ENCODE peak calls at places on chromosomes 7 and 10, in nine cellular contexts. N is stimulated activated CD8-positive, alpha-beta memory T cell treated with anti-CD3 and anti-CD28 coated beads, Interleukin-15, amount 100 ng/mL, for 4 hours; S is activated CD4-positive, alpha-beta T cell treated with anti-CD3 and anti-CD28 coated beads, Interleukin-2, amount 50 U/mL, for 24 hours; U is EL; Y is AG20443; R is RWPE2; T is fibroblast of pulmonary artery; D is T-helper 2 cell treated with Interferon-gamma antibody and Interleukin-4, amounts not matched to agents 5 μg/mL and 100 μg/mL, for 36 hours; X is mucosa of descending colon. K is an unnamed sample.

GRCh38 chr7:17289074-17289665 is 9.3 kb upstream of the AHR start:
- DNase-seq in N (no peak), S (no peak), U (no peak), Y (no peak), R (no peak), T (peak; percentile 80), D (no peak), X (no peak), K (no peak)

GRCh38 chr10:3347413-3348147 is 175.0 kb upstream of the PITRM1 start:
- DNase-seq in N (no peak), S (no peak), U (no peak), Y (no peak), R (no peak), T (no peak), D (no peak), X (no peak), K (no peak)

GRCh38 chr7:157827045-157827862 is 490.4 kb downstream of the DNAJB6 start:
- DNase-seq in N (no peak), S (no peak), U (no peak), Y (no peak), R (peak; percentile 36), T (no peak), D (no peak), X (no peak), K (no peak)

GRCh38 chr7:1855396-1856160 is 185.5 kb downstream of the ELFN1 start:
- DNase-seq in N (no peak), S (no peak), U (no peak), Y (no peak), R (peak; percentile 41), T (no peak), D (no peak), X (peak; percentile 4), K (peak; percentile 53)

GRCh38 chr10:28089467-28089866 is 90.6 kb upstream of the ODAD2 start:
- DNase-seq in N (no peak), S (no peak), U (peak; percentile 85), Y (peak; percentile 47), R (no peak), T (peak; percentile 75), D (no peak), X (no peak), K (no peak)

GRCh38 chr10:101536800-101537199 is 51.3 kb downstream of the POLL start:
- DNase-seq in N (no peak), S (no peak), U (peak; percentile 22), Y (peak; percentile 26), R (no peak), T (peak; percentile 44), D (no peak), X (no peak), K (no peak)

GRCh38 chr10:96619803-96620773 is 33.3 kb upstream of the TM9SF3 start:
- DNase-seq in N (no peak), S (no peak), U (peak; percentile 15), Y (no peak), R (no peak), T (peak; percentile 36), D (no peak), X (no peak), K (no peak)

GRCh38 chr7:83550100-83550499 is 98.8 kb downstream of the SEMA3E start:
- DNase-seq in N (no peak), S (no peak), U (peak; percentile 82), Y (peak; percentile 16), R (no peak), T (peak; percentile 69), D (no peak), X (no peak), K (no peak)

GRCh38 chr10:124657806-124658205 is 86.4 kb downstream of the FAM53B start:
- DNase-seq in N (no peak), S (no peak), U (no peak), Y (peak; percentile 74), R (no peak), T (no peak), D (no peak), X (no peak), K (no peak)

GRCh38 chr7:46396501-46396900 is 475.4 kb upstream of the IGFBP3 start:
- DNase-seq in N (no peak), S (no peak), U (no peak), Y (peak; percentile 39), R (no peak), T (no peak), D (no peak), X (no peak), K (no peak)

GRCh38 chr7:104956753-104957450 is 57.1 kb upstream of the KMT2E start:
- DNase-seq in N (no peak), S (no peak), U (peak; percentile 75), Y (peak; percentile 83), R (no peak), T (peak; percentile 67), D (peak; percentile 72), X (no peak), K (no peak)

GRCh38 chr7:139660317-139661042 is 117.3 kb downstream of the HIPK2 start:
- DNase-seq in N (no peak), S (no peak), U (no peak), Y (no peak), R (no peak), T (no peak), D (no peak), X (no peak), K (no peak)

GRCh38 chr7:126398285-126398684 is 854.5 kb downstream of the GRM8 start:
- DNase-seq in N (no peak), S (no peak), U (no peak), Y (no peak), R (no peak), T (no peak), D (no peak), X (no peak), K (no peak)

GRCh38 chr7:5528071-5528814 is 104.6 kb upstream of the TNRC18 start:
- DNase-seq in N (no peak), S (no peak), U (peak; percentile 60), Y (no peak), R (no peak), T (peak; percentile 56), D (no peak), X (peak; percentile 70), K (peak; percentile 38)

GRCh38 chr10:80794996-80795395 is 257.3 kb downstream of the SH2D4B start:
- DNase-seq in N (no peak), S (no peak), U (no peak), Y (no peak), R (no peak), T (no peak), D (no peak), X (no peak), K (no peak)

GRCh38 chr10:28503114-28503513 is 29.8 kb upstream of the WAC start:
- DNase-seq in N (no peak), S (no peak), U (peak; percentile 8), Y (peak; percentile 16), R (no peak), T (no peak), D (no peak), X (peak; percentile 77), K (no peak)

GRCh38 chr10:44929356-44930113 is 18.4 kb downstream of the TMEM72 start:
- DNase-seq in N (no peak), S (no peak), U (no peak), Y (no peak), R (no peak), T (no peak), D (no peak), X (no peak), K (no peak)

GRCh38 chr10:131159771-131160170 is 151.8 kb downstream of the TCERG1L start:
- DNase-seq in N (no peak), S (no peak), U (no peak), Y (no peak), R (no peak), T (no peak), D (no peak), X (no peak), K (no peak)

GRCh38 chr10:100167521-100168312 is 18.1 kb downstream of the ERLIN1 start:
- DNase-seq in N (no peak), S (no peak), U (no peak), Y (no peak), R (no peak), T (no peak), D (no peak), X (no peak), K (no peak)